ENCODE peak calls at places on chromosomes 16 and 17, in five cellular contexts. O, K, E, B and V are unnamed samples.
A peak's percentile ranks its signal among the peaks of the same experiment; 100 is the strongest.

GRCh38 chr17:77304746-77305473 is 164.1 kb downstream of the SEC14L1 start:
- DNase-seq in K (no peak), E (no peak), B (no peak), O (no peak), V (no peak)

GRCh38 chr17:752620-753219 is 656 bp upstream of the GEMIN4 start:
- DNase-seq in K (no peak), E (no peak), B (no peak), O (peak; percentile 24), V (peak; percentile 65)

GRCh38 chr17:34837796-34838195 is 123.5 kb downstream of the CCT6B start:
- DNase-seq in B (no peak), O (no peak), E (no peak), K (no peak), V (no peak)

GRCh38 chr16:66081967-66082366 is 284.5 kb upstream of the CDH5 start:
- DNase-seq in E (peak; percentile 41), K (no peak), B (peak; percentile 92), O (no peak), V (peak; percentile 23)

GRCh38 chr16:1786242-1787055 is 3.7 kb downstream of the NUBP2 start:
- DNase-seq in K (no peak), O (no peak), E (no peak), B (no peak), V (no peak)

GRCh38 chr17:14168582-14168981 is 68.1 kb downstream of the CDRT15 start:
- DNase-seq in B (no peak), O (no peak), E (no peak), K (no peak), V (no peak)

GRCh38 chr16:89598199-89598598 is 15.2 kb upstream of the DPEP1 start:
- DNase-seq in K (no peak), O (no peak), B (no peak), E (no peak), V (peak; percentile 46)

GRCh38 chr17:8079291-8080207 is 8.0 kb downstream of the ALOX12B start:
- DNase-seq in K (peak; percentile 90), O (peak; percentile 73), E (no peak), B (peak; percentile 69), V (peak; percentile 53)

GRCh38 chr16:50519602-50520001 is 28.6 kb upstream of the NKD1 start:
- DNase-seq in K (no peak), E (no peak), B (no peak), O (no peak), V (no peak)

GRCh38 chr17:82619211-82619610 is 29.0 kb downstream of the WDR45B start:
- DNase-seq in K (no peak), E (no peak), O (no peak), B (no peak), V (no peak)

GRCh38 chr17:81502471-81503017 is 10.1 kb downstream of the ACTG1 start:
- DNase-seq in K (no peak), B (no peak), O (no peak), E (no peak), V (no peak)

GRCh38 chr16:46850619-46851555 is 19.9 kb upstream of the C16orf87 start:
- DNase-seq in B (no peak), E (no peak), K (peak; percentile 53), O (no peak), V (no peak)

GRCh38 chr16:46853713-46854443 is 22.9 kb upstream of the C16orf87 start:
- DNase-seq in O (peak; percentile 86), B (peak; percentile 79), K (peak; percentile 70), E (peak; percentile 32), V (peak; percentile 77)

GRCh38 chr16:46854846-46855245 is 23.9 kb upstream of the C16orf87 start:
- DNase-seq in B (no peak), K (no peak), O (no peak), E (no peak), V (no peak)

GRCh38 chr16:46848768-46849764 is 18.1 kb upstream of the C16orf87 start:
- DNase-seq in E (no peak), O (no peak), B (no peak), K (no peak), V (no peak)

GRCh38 chr16:46852130-46852529 is 21.1 kb upstream of the C16orf87 start:
- DNase-seq in K (no peak), O (no peak), B (no peak), E (no peak), V (no peak)
- TF ChIP-seq CTCF in K (no peak), O (no peak), B (no peak), E (no peak), V (no peak)

GRCh38 chr17:48543854-48544355 is 1.0 kb downstream of the HOXB2 start:
- DNase-seq in K (no peak), B (no peak), E (no peak), O (no peak), V (no peak)

GRCh38 chr17:48544356-48545021 is 420 bp downstream of the HOXB2 start:
- DNase-seq in K (no peak), O (no peak), E (no peak), B (no peak), V (peak; percentile 86)

GRCh38 chr17:48541574-48542113 is 3.3 kb downstream of the HOXB2 start:
- DNase-seq in E (no peak), O (no peak), B (no peak), K (no peak), V (peak; percentile 86)

GRCh38 chr17:48542114-48542955 is 2.6 kb downstream of the HOXB2 start:
- DNase-seq in K (no peak), B (no peak), E (no peak), O (no peak), V (peak; percentile 60)

DNA sequence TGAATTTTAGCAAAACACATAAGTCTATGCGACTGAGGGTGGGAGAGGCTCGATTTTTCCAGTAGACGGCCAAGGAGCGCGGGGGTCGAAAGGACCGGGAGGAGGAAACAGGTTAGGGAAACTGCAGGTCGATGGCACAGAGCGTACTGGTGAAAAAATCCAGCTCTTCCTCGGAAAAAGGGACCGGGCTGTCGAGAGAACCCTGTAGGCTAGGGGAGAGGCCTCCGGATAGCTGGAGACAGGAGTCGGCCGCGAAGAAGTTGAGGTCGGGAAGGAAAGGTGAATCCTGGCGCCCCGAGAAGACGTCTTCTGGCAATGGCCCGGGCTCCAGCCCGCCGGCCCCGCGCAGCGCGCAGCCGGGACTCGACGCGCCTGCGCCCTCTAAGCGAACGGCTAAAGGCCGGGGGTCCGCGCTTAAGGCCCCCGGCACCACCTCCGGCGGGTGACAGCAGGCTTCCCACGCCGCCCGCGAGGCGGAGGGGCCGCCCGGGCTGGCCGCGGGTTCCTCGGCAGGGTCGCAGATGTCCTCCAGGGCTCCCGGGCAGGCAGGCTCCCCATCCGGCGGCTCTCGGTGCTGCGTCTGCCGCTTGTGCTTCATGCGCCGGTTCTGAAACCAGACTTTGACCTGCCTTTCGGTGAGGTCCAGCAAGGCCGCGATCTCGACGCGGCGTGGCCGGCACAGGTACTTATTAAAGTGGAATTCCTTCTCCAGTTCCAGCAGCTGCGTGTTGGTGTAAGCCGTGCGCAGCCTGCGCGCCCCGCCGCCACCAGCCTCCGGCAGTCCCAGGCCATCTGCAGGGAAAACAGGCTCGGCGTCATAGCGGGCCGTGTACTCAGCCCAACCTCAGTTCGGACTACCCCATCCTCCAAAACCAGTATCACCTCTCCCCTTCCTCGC is 1.7 kb downstream of the HOXB2 start:
- DNase-seq in K (no peak), O (peak; percentile 92), B (no peak), E (no peak), V (peak; percentile 77)
- TF ChIP-seq CTCF in K (no peak), O (peak; percentile 68), B (peak; percentile 9), E (no peak), V (no peak)

GRCh38 chr17:17722081-17722905 is 41.0 kb downstream of the RAI1 start:
- DNase-seq in B (no peak), K (no peak), E (no peak), O (no peak), V (no peak)
- TF ChIP-seq CTCF in B (no peak), K (no peak), E (no peak), O (no peak), V (no peak)

GRCh38 chr16:69141014-69141413 is 8.6 kb downstream of the UTP4 start:
- DNase-seq in K (no peak), B (no peak), E (no peak), O (no peak), V (no peak)

GRCh38 chr16:69145658-69146057 is 13.2 kb downstream of the UTP4 start:
- DNase-seq in K (no peak), E (no peak), O (no peak), B (no peak), V (peak; percentile 60)

GRCh38 chr16:69141936-69142335 is 9.5 kb downstream of the UTP4 start:
- DNase-seq in B (no peak), E (no peak), K (no peak), O (no peak), V (no peak)

GRCh38 chr16:69138608-69139007 is 6.2 kb downstream of the UTP4 start:
- DNase-seq in E (no peak), O (no peak), K (no peak), B (no peak), V (no peak)

DNA sequence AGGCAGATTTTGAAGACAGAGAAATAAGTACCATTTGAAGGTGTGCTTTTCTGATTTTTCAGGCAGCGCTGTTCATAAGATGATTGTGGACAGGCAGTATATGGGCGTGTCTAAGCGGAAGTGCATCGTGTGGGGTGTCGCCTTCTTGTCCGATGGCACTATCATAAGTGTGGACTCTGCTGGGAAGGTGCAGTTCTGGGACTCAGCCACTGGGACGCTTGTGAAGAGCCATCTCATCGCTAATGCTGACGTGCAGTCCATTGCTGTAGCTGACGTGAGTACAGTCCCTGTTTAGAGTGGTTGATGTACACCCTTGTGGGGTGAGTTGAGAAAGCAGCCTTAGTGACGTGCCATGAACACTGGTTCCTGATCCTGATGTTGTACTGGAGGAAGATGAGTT is 10.7 kb downstream of the UTP4 start:
- DNase-seq in O (peak; percentile 63), K (no peak), E (no peak), B (no peak), V (no peak)
- TF ChIP-seq CTCF in O (peak; percentile 39), K (no peak), E (peak; percentile 12), B (no peak), V (peak; percentile 11)